ENCODE peak calls at places on chromosomes 6 and 20, in six cellular contexts. J is HCT116, O is K562, H is H1, U is NT2/D1, Q is GM12878. C is an unnamed sample.

GRCh38 chr6:28867078-28867414 is 56.7 kb downstream of the TRIM27 start:
- DNase-seq in J (no peak), O (peak; percentile 38), H (no peak), U (no peak), Q (no peak), C (no peak)

GRCh38 chr6:138129190-138129589 is 22.0 kb upstream of the PERP start:
- DNase-seq in J (no peak), O (no peak), H (no peak), U (no peak), Q (no peak), C (peak; percentile 27)

GRCh38 chr6:169048806-169049205 is 204.8 kb downstream of the THBS2 start:
- DNase-seq in J (no peak), O (no peak), H (no peak), U (no peak), Q (no peak), C (no peak)

GRCh38 chr20:46959081-46959692 is 64.5 kb downstream of the EYA2 start:
- DNase-seq in J (peak; percentile 22), O (no peak), H (no peak), U (no peak), Q (no peak), C (peak; percentile 59)

GRCh38 chr6:125142614-125143013 is 11.0 kb upstream of the TPD52L1 start:
- DNase-seq in J (no peak), O (no peak), H (no peak), U (no peak), Q (no peak), C (no peak)

GRCh38 chr6:46996860-46997641 is 45.1 kb downstream of the ADGRF1 start:
- DNase-seq in J (no peak), O (no peak), H (no peak), U (no peak), Q (no peak), C (peak; percentile 49)

GRCh38 chr6:3438190-3439167 is 18.4 kb downstream of the SLC22A23 start:
- DNase-seq in J (no peak), O (no peak), H (no peak), U (no peak), Q (no peak), C (peak; percentile 68)

GRCh38 chr6:12105271-12105670 is 93.2 kb downstream of the HIVEP1 start:
- DNase-seq in J (no peak), O (no peak), H (no peak), U (no peak), Q (no peak), C (no peak)

GRCh38 chr6:61887425-61887824 is 398.6 kb downstream of the KHDRBS2 start:
- DNase-seq in J (no peak), O (no peak), H (no peak), U (no peak), Q (no peak), C (no peak)

GRCh38 chr6:61886608-61887259 is 399.3 kb downstream of the KHDRBS2 start:
- DNase-seq in J (no peak), O (no peak), H (no peak), U (no peak), Q (no peak), C (peak; percentile 17)
- TF ChIP-seq ZNF274 in J (no peak), O (no peak), H (no peak), U (no peak), Q (no peak), C (no peak)

GRCh38 chr6:2021713-2022125 is 223.7 kb downstream of the GMDS start:
- DNase-seq in J (no peak), O (no peak), H (no peak), U (no peak), Q (no peak), C (no peak)

GRCh38 chr6:2029952-2030351 is 215.5 kb downstream of the GMDS start:
- DNase-seq in J (no peak), O (no peak), H (no peak), U (no peak), Q (no peak), C (no peak)

GRCh38 chr6:2028457-2029038 is 216.9 kb downstream of the GMDS start:
- DNase-seq in J (no peak), O (no peak), H (no peak), U (no peak), Q (peak; percentile 9), C (no peak)

GRCh38 chr6:2029130-2029794 is 216.1 kb downstream of the GMDS start:
- DNase-seq in J (no peak), O (no peak), H (no peak), U (no peak), Q (no peak), C (no peak)

GRCh38 chr6:2026133-2026532 is 219.3 kb downstream of the GMDS start:
- DNase-seq in J (no peak), O (no peak), H (no peak), U (no peak), Q (no peak), C (no peak)
- TF ChIP-seq ZNF274 in J (no peak), O (no peak), H (no peak), U (no peak), Q (no peak), C (no peak)

GRCh38 chr20:57476073-57476526 is 48.8 kb downstream of the CTCFL start:
- DNase-seq in J (no peak), O (no peak), H (no peak), U (no peak), Q (peak; percentile 67), C (no peak)
- TF ChIP-seq ZNF274 in J (no peak), O (no peak), H (no peak), U (no peak), Q (no peak), C (no peak)

DNA sequence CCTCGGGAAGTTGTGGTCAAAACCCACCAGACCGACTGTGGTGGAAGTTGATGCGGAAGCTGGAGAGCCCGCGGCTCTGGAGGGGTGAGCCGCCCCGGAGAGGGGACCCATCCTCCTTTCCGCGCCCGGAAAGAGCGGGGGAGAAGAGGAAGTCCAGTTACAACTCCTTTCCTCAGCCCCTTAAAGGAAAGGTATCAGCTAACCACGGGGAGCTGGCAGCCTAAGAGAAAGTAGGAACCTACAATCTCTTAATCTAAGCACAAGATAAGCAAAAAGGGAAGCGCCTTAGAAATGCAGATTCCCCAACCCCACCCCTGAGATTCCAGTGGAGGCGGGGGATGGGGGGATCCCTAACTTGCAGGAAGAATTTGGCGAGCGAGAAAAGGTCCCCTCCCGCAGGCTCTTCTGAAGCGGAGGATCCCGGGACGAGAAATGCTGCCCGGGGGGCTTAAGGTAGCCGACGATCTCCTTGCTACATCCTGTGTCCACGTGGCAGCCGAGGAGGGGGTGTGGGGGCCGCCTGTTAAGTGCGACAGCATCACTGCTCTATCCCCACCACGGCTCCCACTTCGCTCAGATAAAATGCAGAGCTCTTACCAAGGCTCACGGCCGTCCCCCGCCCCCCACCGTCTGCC is 87.6 kb downstream of the ZFP64 start:
- DNase-seq in J (no peak), O (no peak), H (peak; percentile 70), U (peak; percentile 56), Q (no peak), C (no peak)
- TF ChIP-seq ZNF274 in J (no peak), O (no peak), H (no peak), U (no peak), Q (no peak), C (no peak)

DNA sequence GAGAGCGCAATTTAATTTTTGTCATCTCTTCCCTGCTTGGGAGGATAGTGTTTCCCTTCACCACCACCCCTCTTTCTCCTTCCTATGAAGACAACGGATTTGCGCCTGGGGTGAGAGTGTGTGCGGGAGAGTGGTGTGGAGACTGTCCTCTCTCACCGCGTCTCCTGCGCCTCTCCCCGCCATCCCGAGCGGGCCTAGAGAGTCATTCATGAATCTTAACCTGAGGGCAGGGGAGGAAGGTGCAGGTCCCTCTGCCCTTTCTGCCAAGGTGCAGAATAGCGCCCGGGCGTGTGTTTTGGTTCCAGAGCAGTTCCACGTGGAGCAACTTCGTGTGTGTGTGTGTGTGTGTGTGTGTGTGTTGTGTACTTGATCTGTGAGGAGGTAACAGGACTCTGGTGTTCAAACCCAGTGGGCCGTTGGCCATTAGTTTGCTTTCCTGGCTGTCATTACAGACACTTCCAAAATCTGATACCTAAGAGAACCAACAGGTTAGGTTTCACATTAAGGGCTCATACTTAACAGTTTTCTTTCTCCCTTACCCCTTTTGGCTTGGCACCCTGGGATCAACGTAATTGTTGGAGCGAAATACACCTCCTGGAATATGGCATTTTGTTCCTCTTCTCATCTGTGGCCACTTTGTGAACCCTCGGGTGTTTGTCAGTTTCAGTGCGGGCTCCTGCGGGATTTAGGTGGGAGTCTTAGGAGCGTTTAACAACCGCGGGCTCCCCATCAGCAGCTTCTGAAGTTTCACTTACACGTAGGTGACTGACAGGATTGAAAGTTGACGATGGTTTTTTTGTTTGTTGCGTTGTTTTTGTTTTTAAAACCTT is 1.8 kb downstream of the EYA4 start:
- DNase-seq in J (no peak), O (no peak), H (peak; percentile 59), U (no peak), Q (no peak), C (no peak)
- TF ChIP-seq ZNF274 in J (no peak), O (no peak), H (no peak), U (no peak), Q (no peak), C (no peak)

GRCh38 chr6:33217246-33217645 is 8.9 kb downstream of the RING1 start:
- DNase-seq in J (no peak), O (peak; percentile 4), H (no peak), U (no peak), Q (no peak), C (no peak)
- TF ChIP-seq ZNF274 in J (no peak), O (no peak), H (no peak), U (no peak), Q (no peak), C (no peak)

DNA sequence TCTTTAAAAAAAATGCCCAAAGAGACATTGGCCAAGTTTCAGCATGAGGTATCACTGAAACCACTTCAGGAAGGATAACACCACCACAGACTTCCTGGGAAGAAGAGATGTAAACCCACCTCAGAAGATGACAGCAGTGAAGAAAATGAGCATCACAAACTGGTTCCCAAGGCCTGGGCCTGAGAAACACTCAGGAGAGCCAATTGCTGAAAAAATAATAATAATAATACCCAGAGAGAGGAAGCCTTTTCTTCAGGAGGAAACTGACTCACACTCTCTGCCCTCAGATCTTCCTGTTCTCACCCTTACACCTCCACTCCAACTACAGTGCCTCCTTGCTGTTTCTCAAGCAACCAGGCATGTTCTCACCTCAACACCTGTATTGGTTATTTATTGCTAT is 68.1 kb upstream of the MAFB start:
- DNase-seq in J (no peak), O (no peak), H (no peak), U (no peak), Q (peak; percentile 13), C (no peak)
- TF ChIP-seq ZNF274 in J (no peak), O (no peak), H (no peak), U (no peak), Q (no peak), C (no peak)

GRCh38 chr6:24242924-24243323 is 114.9 kb downstream of the DCDC2 start:
- DNase-seq in J (no peak), O (no peak), H (no peak), U (no peak), Q (no peak), C (no peak)

GRCh38 chr6:24240380-24240779 is 114.4 kb downstream of the NRSN1 start:
- DNase-seq in J (no peak), O (no peak), H (no peak), U (no peak), Q (no peak), C (no peak)

GRCh38 chr6:24234043-24234442 is 108.0 kb downstream of the NRSN1 start:
- DNase-seq in J (no peak), O (no peak), H (no peak), U (no peak), Q (no peak), C (no peak)

GRCh38 chr6:24240943-24241342 is 114.9 kb downstream of the NRSN1 start:
- DNase-seq in J (no peak), O (no peak), H (no peak), U (no peak), Q (no peak), C (peak; percentile 24)

GRCh38 chr6:24238700-24239099 is 112.7 kb downstream of the NRSN1 start:
- DNase-seq in J (no peak), O (no peak), H (no peak), U (no peak), Q (no peak), C (no peak)
- TF ChIP-seq ZNF274 in J (no peak), O (no peak), H (no peak), U (no peak), Q (no peak), C (no peak)

C was measured in HepG2.